ENCODE peak calls at places on chromosomes 5 and 9, in five cellular contexts. R, T, H, I and G are unnamed samples.

GRCh38 chr9:20312732-20313131 is 309.6 kb downstream of the MLLT3 start:
- DNase-seq in I (no peak), H (no peak), R (no peak), T (no peak), G (no peak)

GRCh38 chr9:83280259-83280658 is 217.3 kb upstream of the RASEF start:
- DNase-seq in R (no peak), H (no peak), I (no peak), T (no peak), G (no peak)

GRCh38 chr9:69326261-69326660 is 1.2 kb downstream of the ENTREP1 start:
- DNase-seq in T (no peak), H (no peak), I (peak; percentile 56), R (no peak), G (no peak)

GRCh38 chr9:33196736-33197135 is 29.6 kb upstream of the B4GALT1 start:
- DNase-seq in H (no peak), T (no peak), R (no peak), I (no peak), G (no peak)

GRCh38 chr5:129804705-129805104 is 56.8 kb downstream of the MINAR2 start:
- DNase-seq in I (no peak), T (no peak), R (no peak), H (no peak), G (no peak)

GRCh38 chr5:1445895-1446601 is 808 bp upstream of the SLC6A3 start:
- DNase-seq in T (no peak), I (no peak), R (peak; percentile 7), H (no peak), G (no peak)

GRCh38 chr9:120324996-120325642 is 254.8 kb downstream of the CDK5RAP2 start:
- DNase-seq in R (no peak), I (no peak), H (no peak), T (no peak), G (no peak)

GRCh38 chr5:135615581-135616260 is 36.9 kb upstream of the CXCL14 start:
- DNase-seq in T (no peak), R (no peak), H (no peak), I (no peak), G (no peak)

GRCh38 chr9:137026828-137027227 is 1.2 kb downstream of the ABCA2 start:
- DNase-seq in H (no peak), I (no peak), T (no peak), R (no peak), G (no peak)

GRCh38 chr5:157269165-157269671 is 3.3 kb downstream of the CYFIP2 start:
- DNase-seq in I (no peak), H (no peak), T (no peak), R (no peak), G (no peak)

GRCh38 chr5:139667730-139668063 is 19.5 kb downstream of the CXXC5 start:
- DNase-seq in I (no peak), H (no peak), T (no peak), R (no peak), G (no peak)

GRCh38 chr5:13244151-13244550 is 700.3 kb downstream of the DNAH5 start:
- DNase-seq in R (no peak), T (no peak), I (peak; percentile 29), H (no peak), G (no peak)

GRCh38 chr9:101387871-101388506 is 3.2 kb upstream of the BAAT start:
- DNase-seq in I (no peak), T (peak; percentile 71), H (peak; percentile 34), R (no peak), G (peak; percentile 74)

GRCh38 chr5:75522025-75522424 is 10.3 kb downstream of the POLK start:
- DNase-seq in T (no peak), I (no peak), R (no peak), H (no peak), G (no peak)

GRCh38 chr9:36950389-36950788 is 83.7 kb downstream of the PAX5 start:
- DNase-seq in R (no peak), T (no peak), H (no peak), I (no peak), G (no peak)

GRCh38 chr9:110028281-110029075 is 179.5 kb downstream of the C9orf152 start:
- DNase-seq in I (no peak), H (no peak), R (no peak), T (no peak), G (no peak)

GRCh38 chr5:31942546-31942945 is 231.6 kb downstream of the GOLPH3 start:
- DNase-seq in R (no peak), I (no peak), T (no peak), H (no peak), G (no peak)

GRCh38 chr9:92711844-92712243 is 41.9 kb upstream of the IPPK start:
- DNase-seq in H (no peak), T (no peak), R (no peak), I (no peak), G (no peak)

GRCh38 chr5:13976867-13977479 is 32.5 kb upstream of the DNAH5 start:
- DNase-seq in H (peak; percentile 67), I (no peak), R (no peak), T (peak; percentile 68), G (peak; percentile 66)

GRCh38 chr9:37540634-37541033 is 35.5 kb downstream of the FBXO10 start:
- DNase-seq in I (peak; percentile 62), R (peak; percentile 56), H (no peak), T (no peak), G (no peak)

GRCh38 chr5:82348749-82349148 is 70.6 kb upstream of the RPS23 start:
- DNase-seq in T (no peak), I (peak; percentile 71), H (no peak), R (no peak), G (no peak)

GRCh38 chr5:313265-313664 is 8.2 kb upstream of the AHRR start:
- DNase-seq in R (no peak), I (no peak), H (no peak), T (no peak), G (no peak)

GRCh38 chr9:81320909-81321482 is 368.4 kb downstream of the TLE1 start:
- DNase-seq in T (no peak), R (no peak), I (no peak), H (no peak), G (no peak)

GRCh38 chr9:35616681-35617459 is 1.3 kb downstream of the CD72 start:
- DNase-seq in R (peak; percentile 74), H (peak; percentile 36), T (peak; percentile 41), I (peak; percentile 92), G (peak; percentile 80)

GRCh38 chr5:7391215-7391614 is 4.7 kb upstream of the ADCY2 start:
- DNase-seq in T (no peak), I (no peak), H (peak; percentile 53), R (no peak), G (peak; percentile 51)

GRCh38 chr5:79924936-79925893 is 65.8 kb downstream of the MTX3 start:
- DNase-seq in T (peak; percentile 28), R (no peak), I (no peak), H (peak; percentile 9), G (no peak)

GRCh38 chr5:89043676-89044075 is 160.7 kb upstream of the MEF2C start:
- DNase-seq in R (no peak), I (no peak), H (no peak), T (no peak), G (no peak)

GRCh38 chr9:4097490-4097889 is 202.4 kb downstream of the GLIS3 start:
- DNase-seq in R (no peak), I (no peak), H (no peak), T (no peak), G (no peak)

GRCh38 chr5:149474198-149474597 is 77.0 kb downstream of the CSNK1A1 start:
- DNase-seq in R (no peak), I (peak; percentile 64), T (no peak), H (peak; percentile 79), G (peak; percentile 43)

GRCh38 chr9:87853843-87854242 is 28.8 kb upstream of the SPATA31E1 start:
- DNase-seq in H (no peak), T (no peak), I (no peak), R (no peak), G (no peak)

GRCh38 chr5:16178745-16179372 is 732 bp downstream of the MARCHF11 start:
- DNase-seq in R (peak; percentile 59), H (no peak), T (peak; percentile 3), I (peak; percentile 88), G (peak; percentile 93)